ENCODE peak calls at places on chromosomes 7 and 10, in seven cellular contexts. G, C, H, J, X, O and T are unnamed samples.

GRCh38 chr10:76736848-76737495 is 900.6 kb downstream of the KCNMA1 start:
- DNase-seq in G (no peak), C (no peak), H (no peak), J (no peak), X (no peak), O (no peak), T (no peak)

GRCh38 chr7:134686782-134687181 is 40.1 kb downstream of the BPGM start:
- DNase-seq in G (no peak), C (no peak), H (no peak), J (peak), X (no peak), O (no peak), T (no peak)

GRCh38 chr10:121404611-121405010 is 193.6 kb downstream of the FGFR2 start:
- DNase-seq in G (no peak), C (no peak), H (no peak), J (no peak), X (no peak), O (no peak), T (no peak)

GRCh38 chr7:129529643-129530042 is 27.3 kb downstream of the SMKR1 start:
- DNase-seq in G (no peak), C (no peak), H (no peak), J (peak), X (no peak), O (no peak), T (no peak)

GRCh38 chr10:2929859-2930258 is 137.5 kb upstream of the PFKP start:
- DNase-seq in G (no peak), C (no peak), H (no peak), J (no peak), X (no peak), O (no peak), T (no peak)

GRCh38 chr7:122485841-122486240 is 181.3 kb upstream of the FEZF1 start:
- DNase-seq in G (no peak), C (no peak), H (no peak), J (no peak), X (no peak), O (no peak), T (no peak)

GRCh38 chr10:95835149-95835860 is 72.5 kb upstream of the CC2D2B start:
- DNase-seq in G (no peak), C (no peak), H (no peak), J (no peak), X (no peak), O (no peak), T (no peak)

GRCh38 chr7:18667466-18667865 is 171.9 kb downstream of the HDAC9 start:
- DNase-seq in G (no peak), C (no peak), H (no peak), J (peak), X (no peak), O (no peak), T (no peak)

GRCh38 chr10:133225707-133226191 is 4.3 kb upstream of the UTF1 start:
- DNase-seq in G (no peak), C (no peak), H (no peak), J (no peak), X (no peak), O (no peak), T (peak)

GRCh38 chr10:102646610-102647432 is 2.5 kb downstream of the TRIM8 start:
- DNase-seq in G (peak), C (no peak), H (peak), J (no peak), X (peak), O (no peak), T (peak)

GRCh38 chr7:4074994-4075393 is 607.1 kb upstream of the FOXK1 start:
- DNase-seq in G (no peak), C (no peak), H (peak), J (no peak), X (no peak), O (no peak), T (no peak)

GRCh38 chr7:55326079-55326847 is 38.9 kb upstream of the LANCL2 start:
- DNase-seq in G (no peak), C (no peak), H (no peak), J (no peak), X (no peak), O (no peak), T (no peak)

GRCh38 chr10:78960316-78960800 is 108.4 kb upstream of the ZMIZ1 start:
- DNase-seq in G (no peak), C (no peak), H (peak), J (no peak), X (no peak), O (no peak), T (no peak)

GRCh38 chr7:36795451-36796021 is 71.2 kb upstream of the AOAH start:
- DNase-seq in G (no peak), C (no peak), H (no peak), J (no peak), X (no peak), O (no peak), T (no peak)

GRCh38 chr10:23813687-23814086 is 374.8 kb downstream of the OTUD1 start:
- DNase-seq in G (no peak), C (no peak), H (no peak), J (no peak), X (no peak), O (no peak), T (no peak)

GRCh38 chr10:70903262-70903921 is 15.0 kb upstream of the PCBD1 start:
- DNase-seq in G (peak), C (peak), H (peak), J (peak), X (no peak), O (peak), T (peak)

GRCh38 chr7:42932861-42933591 is 850 bp downstream of the MRPL32 start:
- DNase-seq in G (peak), C (no peak), H (peak), J (peak), X (no peak), O (no peak), T (no peak)

GRCh38 chr10:125149278-125150047 is 10.9 kb downstream of the CTBP2 start:
- DNase-seq in G (no peak), C (no peak), H (peak), J (peak), X (no peak), O (no peak), T (no peak)

GRCh38 chr7:27161214-27161720 is 4.1 kb downstream of the HOXA9 start:
- DNase-seq in G (peak), C (peak), H (no peak), J (no peak), X (no peak), O (no peak), T (no peak)

GRCh38 chr10:71984798-71985388 is 20.7 kb downstream of the CHST3 start:
- DNase-seq in G (no peak), C (no peak), H (peak), J (no peak), X (no peak), O (peak), T (no peak)

GRCh38 chr7:89837515-89837914 is 316.8 kb upstream of the STEAP1 start:
- DNase-seq in G (no peak), C (no peak), H (peak), J (no peak), X (no peak), O (no peak), T (no peak)

GRCh38 chr7:94656658-94656924 is 658 bp upstream of the SGCE start:
- DNase-seq in G (no peak), C (no peak), H (no peak), J (no peak), X (no peak), O (no peak), T (no peak)

GRCh38 chr7:94655562-94655883 is 410 bp downstream of the SGCE start:
- DNase-seq in G (peak), C (no peak), H (peak), J (peak), X (no peak), O (no peak), T (no peak)

GRCh38 chr7:94654764-94655561 is 970 bp downstream of the SGCE start:
- DNase-seq in G (peak), C (no peak), H (peak), J (peak), X (no peak), O (no peak), T (peak)

GRCh38 chr7:94656925-94657731 is 1.2 kb upstream of the SGCE start:
- DNase-seq in G (peak), C (no peak), H (peak), J (peak), X (no peak), O (no peak), T (peak)

DNA sequence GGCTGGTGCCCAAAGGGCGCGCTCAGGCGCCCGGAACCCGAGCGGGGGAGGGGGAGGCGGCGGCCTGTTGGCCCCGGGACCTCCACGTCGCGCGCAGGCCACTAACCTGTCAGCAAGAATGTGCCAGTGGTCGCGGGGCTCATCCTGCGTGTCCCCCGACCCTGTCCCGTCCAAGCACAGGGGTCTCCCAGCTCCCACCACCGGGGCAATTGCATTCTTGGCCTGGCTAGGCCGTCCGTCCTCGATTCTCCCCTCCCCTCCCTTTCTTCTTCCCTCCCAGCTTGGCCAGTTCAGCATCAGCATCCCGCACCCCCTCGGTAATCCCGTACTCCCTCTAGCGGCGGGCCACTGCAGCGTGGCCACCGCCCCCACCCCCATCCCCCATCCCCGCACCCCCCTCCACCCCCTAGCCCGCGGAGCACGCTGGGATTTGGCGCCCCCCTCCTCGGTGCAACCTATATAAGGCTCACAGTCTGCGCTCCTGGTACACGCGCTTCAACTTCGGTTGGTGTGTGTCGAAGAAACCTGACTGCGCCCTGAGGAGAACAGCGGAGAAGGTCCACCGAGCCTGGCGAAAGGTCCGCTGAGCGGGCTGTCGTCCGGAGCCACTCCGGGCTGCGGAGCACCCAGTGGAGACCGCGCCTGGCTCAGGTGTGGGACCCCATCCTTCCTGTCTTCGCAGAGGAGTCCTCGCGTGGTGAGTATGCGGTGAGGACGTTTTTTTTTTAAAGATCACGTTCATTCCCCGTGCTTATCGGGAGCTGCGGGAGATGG is at the start of gene SGCE:
- DNase-seq in G (peak), C (no peak), H (peak), J (peak), X (peak), O (peak), T (peak)
- TF ChIP-seq CTCF in G (peak), C (peak), H (peak), J (peak), X (peak), O (peak), T (peak)

GRCh38 chr10:117536359-117536861 is 6.1 kb upstream of the EMX2 start:
- DNase-seq in G (no peak), C (no peak), H (no peak), J (peak), X (no peak), O (peak), T (no peak)

GRCh38 chr10:117535752-117536358 is 6.7 kb upstream of the EMX2 start:
- DNase-seq in G (no peak), C (no peak), H (peak), J (no peak), X (no peak), O (peak), T (no peak)

GRCh38 chr10:117536862-117537435 is 5.6 kb upstream of the EMX2 start:
- DNase-seq in G (peak), C (no peak), H (no peak), J (peak), X (no peak), O (peak), T (no peak)

GRCh38 chr10:117537904-117538524 is 4.5 kb upstream of the EMX2 start:
- DNase-seq in G (no peak), C (no peak), H (peak), J (no peak), X (no peak), O (peak), T (no peak)

DNA sequence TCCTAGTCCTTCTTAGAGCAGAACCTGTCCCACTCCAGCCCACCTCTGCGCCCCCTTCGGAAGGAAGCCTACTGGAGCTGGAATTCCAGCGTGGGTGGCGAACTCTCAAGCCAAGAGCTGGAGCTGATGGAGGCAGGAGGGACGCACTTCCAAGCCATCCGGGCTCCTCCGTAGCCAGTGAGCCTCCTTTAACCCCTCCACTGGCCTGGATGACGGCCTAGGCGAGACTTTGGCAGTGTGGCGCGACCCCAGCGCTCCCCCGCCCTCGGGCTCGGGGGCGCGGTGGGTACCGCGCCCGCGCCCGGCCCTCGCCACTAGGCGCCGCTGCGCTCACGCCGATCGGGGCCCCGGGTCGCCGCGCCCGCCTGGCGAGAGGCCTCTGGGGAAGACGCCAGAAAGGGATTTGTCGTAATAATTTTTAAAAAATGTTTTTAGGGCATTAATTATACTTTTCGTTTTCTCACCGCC is 5.1 kb upstream of the EMX2 start:
- DNase-seq in G (peak), C (no peak), H (peak), J (peak), X (no peak), O (peak), T (no peak)
- TF ChIP-seq CTCF in G (peak), C (peak), H (no peak), J (peak), X (peak), O (peak), T (peak)

GRCh38 chr7:151807876-151808275 is 69.0 kb downstream of the PRKAG2 start:
- DNase-seq in G (no peak), C (no peak), H (no peak), J (no peak), X (no peak), O (no peak), T (no peak)

GRCh38 chr7:151804756-151805503 is 72.0 kb downstream of the PRKAG2 start:
- DNase-seq in G (no peak), C (no peak), H (no peak), J (no peak), X (no peak), O (no peak), T (no peak)

GRCh38 chr7:151806938-151807775 is 69.8 kb downstream of the PRKAG2 start:
- DNase-seq in G (no peak), C (no peak), H (no peak), J (no peak), X (no peak), O (no peak), T (no peak)

GRCh38 chr7:151808296-151809155 is 68.4 kb downstream of the PRKAG2 start:
- DNase-seq in G (no peak), C (no peak), H (no peak), J (no peak), X (no peak), O (no peak), T (no peak)

DNA sequence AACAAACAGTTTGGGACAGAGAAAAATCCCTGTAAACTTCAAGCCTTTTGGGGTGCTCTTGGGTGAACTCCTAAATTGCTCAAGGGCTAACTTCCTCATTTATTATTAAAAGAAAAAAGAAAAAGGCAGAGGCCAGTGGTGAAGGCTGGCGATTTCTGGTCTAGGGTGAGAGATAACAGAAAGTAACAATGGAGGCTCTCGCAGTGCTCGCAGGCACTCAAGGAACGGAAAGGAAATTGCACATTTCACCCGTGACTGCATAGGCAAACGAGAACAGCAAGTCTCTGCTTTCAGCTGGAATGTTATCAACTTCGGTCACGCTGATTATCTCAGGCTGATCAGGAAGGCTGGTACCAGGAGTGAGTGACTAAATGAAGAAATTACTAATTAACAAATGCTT is 70.7 kb downstream of the PRKAG2 start:
- DNase-seq in G (no peak), C (no peak), H (no peak), J (no peak), X (no peak), O (no peak), T (no peak)
- TF ChIP-seq CTCF in G (no peak), C (no peak), H (no peak), J (no peak), X (no peak), O (no peak), T (no peak)

GRCh38 chr7:28840515-28841125 is 117.5 kb downstream of the TRIL start:
- DNase-seq in G (no peak), C (no peak), H (no peak), J (peak), X (no peak), O (peak), T (no peak)
- TF ChIP-seq CTCF in G (peak), C (peak), H (peak), J (peak), X (no peak), O (peak), T (no peak)

GRCh38 chr7:87565877-87566276 is 34.8 kb downstream of the ABCB1 start:
- DNase-seq in G (no peak), C (no peak), H (no peak), J (no peak), X (no peak), O (no peak), T (no peak)

GRCh38 chr7:87567052-87567451 is 33.6 kb downstream of the ABCB1 start:
- DNase-seq in G (no peak), C (no peak), H (no peak), J (no peak), X (no peak), O (no peak), T (no peak)

GRCh38 chr7:87566311-87566710 is 34.4 kb downstream of the ABCB1 start:
- DNase-seq in G (no peak), C (no peak), H (no peak), J (no peak), X (no peak), O (no peak), T (no peak)

GRCh38 chr7:87561702-87562101 is 39.0 kb downstream of the ABCB1 start:
- DNase-seq in G (no peak), C (no peak), H (no peak), J (no peak), X (no peak), O (no peak), T (no peak)

GRCh38 chr7:87564290-87564963 is 36.3 kb downstream of the ABCB1 start:
- DNase-seq in G (peak), C (no peak), H (peak), J (peak), X (no peak), O (peak), T (peak)
- TF ChIP-seq CTCF in G (no peak), C (no peak), H (no peak), J (peak), X (no peak), O (peak), T (peak)

GRCh38 chr10:103716206-103717160 is 138.9 kb downstream of the SH3PXD2A start:
- DNase-seq in G (no peak), C (peak), H (no peak), J (peak), X (no peak), O (no peak), T (no peak)
- TF ChIP-seq CTCF in G (no peak), C (no peak), H (no peak), J (no peak), X (no peak), O (no peak), T (no peak)

GRCh38 chr7:85806321-85806720 is 619.5 kb upstream of the SEMA3D start:
- DNase-seq in G (no peak), C (no peak), H (no peak), J (peak), X (no peak), O (no peak), T (no peak)
- TF ChIP-seq CTCF in G (peak), C (no peak), H (no peak), J (peak), X (no peak), O (no peak), T (no peak)